ENCODE peak calls at places on chromosomes 4 and X, in four cellular contexts. One of them, this sample, is unnamed.

GRCh38 chrX:10329984-10330383 is 173.2 kb downstream of the CLCN4 start:
- DNase-seq in neuronal stem cell: no peak
- DNase-seq in H9: no peak
- DNase-seq in mesenchymal stem cell: no peak
- DNase-seq in this sample: no peak

GRCh38 chr4:42519803-42520417 is 122.6 kb downstream of the SHISA3 start:
- DNase-seq in neuronal stem cell: peak
- DNase-seq in H9: no peak
- DNase-seq in mesenchymal stem cell: peak
- DNase-seq in this sample: peak

GRCh38 chr4:169153451-169153850 is 117.3 kb downstream of the SH3RF1 start:
- DNase-seq in neuronal stem cell: no peak
- DNase-seq in H9: no peak
- DNase-seq in mesenchymal stem cell: peak
- DNase-seq in this sample: no peak

GRCh38 chr4:131054489-131055019 is 1958.6 kb downstream of the C4orf33 start:
- DNase-seq in neuronal stem cell: no peak
- DNase-seq in H9: peak
- DNase-seq in mesenchymal stem cell: no peak
- DNase-seq in this sample: peak

GRCh38 chr4:15396157-15396800 is 31.6 kb upstream of the C1QTNF7 start:
- DNase-seq in neuronal stem cell: peak
- DNase-seq in H9: peak
- DNase-seq in mesenchymal stem cell: peak
- DNase-seq in this sample: peak

GRCh38 chr4:40199179-40199670 is 2.4 kb downstream of the RHOH start:
- DNase-seq in neuronal stem cell: no peak
- DNase-seq in H9: no peak
- DNase-seq in mesenchymal stem cell: no peak
- DNase-seq in this sample: no peak

GRCh38 chr4:74451214-74451661 is 6.3 kb downstream of the AREG start:
- DNase-seq in neuronal stem cell: no peak
- DNase-seq in H9: no peak
- DNase-seq in mesenchymal stem cell: peak
- DNase-seq in this sample: peak

GRCh38 chrX:44314259-44314734 is 29.2 kb downstream of the EFHC2 start:
- DNase-seq in neuronal stem cell: no peak
- DNase-seq in H9: no peak
- DNase-seq in mesenchymal stem cell: peak
- DNase-seq in this sample: peak

GRCh38 chr4:180827610-180828009 is 1415.6 kb upstream of the TENM3 start:
- DNase-seq in neuronal stem cell: no peak
- DNase-seq in H9: peak
- DNase-seq in mesenchymal stem cell: peak
- DNase-seq in this sample: no peak

GRCh38 chr4:16791460-16791859 is 107.0 kb downstream of the LDB2 start:
- DNase-seq in neuronal stem cell: no peak
- DNase-seq in H9: no peak
- DNase-seq in mesenchymal stem cell: no peak
- DNase-seq in this sample: no peak

GRCh38 chr4:105186701-105187158 is 40.1 kb downstream of the TET2 start:
- DNase-seq in neuronal stem cell: no peak
- DNase-seq in H9: no peak
- DNase-seq in mesenchymal stem cell: peak
- DNase-seq in this sample: no peak

GRCh38 chr4:2256781-2257191 is 5.1 kb downstream of the MXD4 start:
- DNase-seq in neuronal stem cell: no peak
- DNase-seq in H9: no peak
- DNase-seq in mesenchymal stem cell: no peak
- DNase-seq in this sample: no peak

GRCh38 chr4:17810260-17811077 is at the start of the genes DCAF16 and NCAPG:
- DNase-seq in neuronal stem cell: peak
- DNase-seq in H9: peak
- DNase-seq in mesenchymal stem cell: peak
- DNase-seq in this sample: peak
- H2BK12ac ChIP-seq in neuronal stem cell: no peak
- H2BK12ac ChIP-seq in H9: no peak
- H2BK12ac ChIP-seq in mesenchymal stem cell: no peak
- H2BK12ac ChIP-seq in this sample: no peak

DNA sequence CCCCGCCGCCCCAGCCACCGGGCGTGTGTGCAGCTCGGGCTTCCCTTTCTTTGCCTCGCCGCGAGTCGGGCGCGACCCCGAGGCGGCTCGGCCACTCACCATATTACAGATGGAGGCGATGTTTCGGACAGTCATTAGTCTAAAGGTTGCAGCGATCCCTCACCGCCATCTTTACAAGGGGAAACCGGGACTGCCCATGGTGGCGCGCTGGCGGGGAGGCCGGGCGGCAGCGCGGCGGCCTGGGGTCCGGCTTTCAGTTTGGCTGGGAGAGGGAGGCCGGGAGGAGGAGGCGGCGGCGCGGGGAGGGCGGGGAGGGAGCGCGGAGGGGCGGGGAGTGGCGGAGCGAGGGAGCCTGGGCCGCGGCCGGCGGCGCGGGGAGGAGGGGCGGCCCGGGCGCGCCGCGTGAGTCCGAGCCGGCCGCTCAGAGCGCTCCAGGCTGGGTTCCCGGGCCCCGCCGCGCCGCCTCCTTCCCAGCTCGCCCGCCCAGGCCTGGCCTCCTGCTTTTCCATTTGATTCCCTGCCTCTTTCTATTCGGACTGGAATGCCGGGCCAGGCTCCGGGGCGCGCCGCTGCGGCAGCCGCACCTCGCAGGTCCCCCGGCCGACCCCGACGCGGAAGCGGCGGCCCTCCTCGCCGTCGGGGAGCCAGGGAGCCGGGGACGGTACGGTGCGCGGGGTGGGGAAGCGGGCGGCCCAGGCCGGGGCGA is at the start of gene USP46:
- DNase-seq in neuronal stem cell: peak
- DNase-seq in H9: peak
- DNase-seq in mesenchymal stem cell: peak
- DNase-seq in this sample: peak
- H2BK12ac ChIP-seq in neuronal stem cell: no peak
- H2BK12ac ChIP-seq in H9: peak
- H2BK12ac ChIP-seq in mesenchymal stem cell: no peak
- H2BK12ac ChIP-seq in this sample: no peak

GRCh38 chr4:6042293-6043063 is 24.2 kb upstream of the C4orf50 start:
- DNase-seq in neuronal stem cell: no peak
- DNase-seq in H9: no peak
- DNase-seq in mesenchymal stem cell: no peak
- DNase-seq in this sample: no peak
- H2BK12ac ChIP-seq in neuronal stem cell: peak
- H2BK12ac ChIP-seq in H9: no peak
- H2BK12ac ChIP-seq in mesenchymal stem cell: no peak
- H2BK12ac ChIP-seq in this sample: no peak

GRCh38 chr4:25536577-25537325 is 118.9 kb upstream of the SLC34A2 start:
- DNase-seq in neuronal stem cell: no peak
- DNase-seq in H9: no peak
- DNase-seq in mesenchymal stem cell: no peak
- DNase-seq in this sample: no peak
- H2BK12ac ChIP-seq in neuronal stem cell: no peak
- H2BK12ac ChIP-seq in H9: no peak
- H2BK12ac ChIP-seq in mesenchymal stem cell: no peak
- H2BK12ac ChIP-seq in this sample: no peak

DNA sequence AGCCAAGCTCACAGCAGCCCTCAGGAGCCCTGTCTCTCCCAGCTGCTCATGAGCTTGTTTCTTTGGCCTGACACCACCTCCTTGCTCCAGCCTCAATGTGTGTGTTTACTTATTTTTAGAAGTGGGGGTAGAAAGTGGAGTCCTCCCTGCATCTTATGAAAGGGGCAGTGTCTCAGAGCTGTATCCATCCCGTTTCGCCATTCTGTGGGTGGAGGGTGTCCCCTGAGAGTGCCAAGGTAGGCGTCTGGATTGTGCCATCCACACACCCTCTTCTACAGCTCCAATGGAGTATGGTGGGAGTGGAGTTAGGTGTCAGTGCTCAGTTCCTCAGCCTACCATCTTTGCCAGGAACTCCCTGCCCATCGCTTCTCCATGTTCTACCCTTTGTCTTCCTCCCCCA is 8.3 kb downstream of the SPON2 start:
- DNase-seq in neuronal stem cell: no peak
- DNase-seq in H9: no peak
- DNase-seq in mesenchymal stem cell: no peak
- DNase-seq in this sample: no peak
- H2BK12ac ChIP-seq in neuronal stem cell: no peak
- H2BK12ac ChIP-seq in H9: no peak
- H2BK12ac ChIP-seq in mesenchymal stem cell: no peak
- H2BK12ac ChIP-seq in this sample: no peak

GRCh38 chrX:153492153-153492454 is 2.7 kb upstream of the BGN start:
- DNase-seq in neuronal stem cell: no peak
- DNase-seq in H9: no peak
- DNase-seq in mesenchymal stem cell: no peak
- DNase-seq in this sample: no peak

GRCh38 chrX:153492543-153492942 is 2.2 kb upstream of the BGN start:
- DNase-seq in neuronal stem cell: no peak
- DNase-seq in H9: no peak
- DNase-seq in mesenchymal stem cell: no peak
- DNase-seq in this sample: no peak

GRCh38 chrX:153490217-153490616 is 4.6 kb upstream of the BGN start:
- DNase-seq in neuronal stem cell: no peak
- DNase-seq in H9: no peak
- DNase-seq in mesenchymal stem cell: no peak
- DNase-seq in this sample: no peak

GRCh38 chrX:153493085-153493484 is 1.7 kb upstream of the BGN start:
- DNase-seq in neuronal stem cell: no peak
- DNase-seq in H9: no peak
- DNase-seq in mesenchymal stem cell: no peak
- DNase-seq in this sample: peak

DNA sequence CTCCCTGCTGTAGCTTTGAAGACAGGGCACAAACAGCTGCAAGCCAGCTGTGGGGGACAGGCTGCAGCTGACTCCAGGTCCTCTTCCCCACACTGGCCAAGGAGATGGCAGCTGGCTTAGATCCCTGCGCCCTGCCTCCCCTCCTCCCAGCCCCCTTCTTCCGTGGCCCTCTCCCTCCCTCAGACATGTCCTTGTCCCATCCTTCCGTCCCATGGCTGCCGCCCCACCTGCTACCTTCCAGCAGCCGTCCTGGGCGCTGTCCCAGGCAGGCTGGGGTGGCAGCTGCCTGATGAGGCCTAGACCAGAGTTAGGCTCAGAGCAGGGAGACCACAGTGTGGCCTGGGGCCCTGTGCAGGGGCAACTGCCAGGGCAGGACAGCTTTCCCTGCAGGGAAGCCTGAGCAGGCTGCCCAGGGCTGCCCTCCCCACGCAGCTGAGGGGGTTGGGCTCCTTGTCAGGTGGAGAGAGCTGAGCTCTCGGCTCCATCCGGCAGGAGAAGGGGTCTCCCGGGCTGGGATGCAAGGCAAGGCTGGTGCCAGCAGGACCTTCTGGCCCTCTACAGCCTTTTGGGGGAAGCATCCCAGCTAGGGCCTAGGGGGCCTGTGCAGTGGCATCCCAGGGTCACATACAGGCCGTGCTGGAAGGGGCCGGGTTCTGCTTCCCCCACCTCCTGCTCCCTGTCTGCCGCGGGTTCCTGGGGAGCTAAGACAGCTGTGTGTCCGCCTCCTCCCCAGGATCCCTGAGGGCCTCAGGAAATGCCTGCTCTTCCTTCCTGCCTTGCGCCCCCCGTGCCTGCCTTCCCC is 3.2 kb upstream of the BGN start:
- DNase-seq in neuronal stem cell: no peak
- DNase-seq in H9: no peak
- DNase-seq in mesenchymal stem cell: peak
- DNase-seq in this sample: no peak
- H2BK12ac ChIP-seq in neuronal stem cell: no peak
- H2BK12ac ChIP-seq in H9: no peak
- H2BK12ac ChIP-seq in mesenchymal stem cell: peak
- H2BK12ac ChIP-seq in this sample: peak

GRCh38 chrX:54529166-54529558 is 857 bp upstream of the GNL3L start:
- DNase-seq in neuronal stem cell: no peak
- DNase-seq in H9: no peak
- DNase-seq in mesenchymal stem cell: no peak
- DNase-seq in this sample: no peak
- H2BK12ac ChIP-seq in neuronal stem cell: no peak
- H2BK12ac ChIP-seq in H9: no peak
- H2BK12ac ChIP-seq in mesenchymal stem cell: no peak
- H2BK12ac ChIP-seq in this sample: no peak

DNA sequence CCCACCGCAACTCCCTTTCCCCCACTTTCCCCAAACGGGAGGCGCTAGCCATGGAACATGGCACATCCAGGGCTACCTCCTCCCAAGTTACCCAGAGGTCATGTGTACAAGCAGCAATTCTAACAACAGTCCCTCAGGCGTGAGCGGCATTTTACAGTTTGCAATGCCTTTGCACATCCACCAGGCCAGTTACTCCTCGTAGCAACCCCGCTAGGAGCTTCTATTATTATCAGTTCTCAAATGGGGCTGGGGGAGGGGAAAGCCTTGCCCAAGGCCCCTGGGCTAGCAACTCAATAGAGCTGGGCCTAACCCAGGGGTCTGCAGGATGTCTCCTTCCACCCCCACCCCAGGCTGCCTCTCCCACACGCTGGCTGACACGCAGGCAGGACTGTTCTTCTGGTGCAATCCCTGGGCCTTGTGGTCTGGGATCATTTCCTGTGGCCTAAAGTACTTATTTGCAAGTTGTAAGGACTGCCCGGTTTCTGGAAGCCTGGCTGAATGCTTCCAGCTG is 27.8 kb downstream of the PJA1 start:
- DNase-seq in neuronal stem cell: no peak
- DNase-seq in H9: peak
- DNase-seq in mesenchymal stem cell: peak
- DNase-seq in this sample: peak
- H2BK12ac ChIP-seq in neuronal stem cell: no peak
- H2BK12ac ChIP-seq in H9: peak
- H2BK12ac ChIP-seq in mesenchymal stem cell: peak
- H2BK12ac ChIP-seq in this sample: peak

DNA sequence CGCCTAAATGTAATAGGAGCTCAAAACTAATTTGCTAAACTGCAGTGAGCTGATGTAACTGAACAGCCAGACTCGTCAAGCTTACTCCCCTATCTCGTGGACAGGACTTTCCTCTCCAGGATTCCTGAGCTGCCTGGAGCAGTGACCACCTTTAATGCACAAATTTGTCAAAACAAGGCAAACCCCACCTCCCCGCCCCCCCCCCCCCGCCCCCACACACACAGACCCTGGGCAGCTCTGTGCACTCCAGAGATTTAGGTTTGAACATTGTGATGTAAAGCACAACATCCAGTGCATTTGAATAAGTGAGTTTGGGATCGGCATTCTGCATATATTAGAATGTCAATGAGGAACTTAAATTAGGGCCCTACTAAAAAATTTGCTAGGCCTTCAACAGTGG is 77.7 kb upstream of the DHX15 start:
- DNase-seq in neuronal stem cell: no peak
- DNase-seq in H9: peak
- DNase-seq in mesenchymal stem cell: no peak
- DNase-seq in this sample: no peak
- H2BK12ac ChIP-seq in neuronal stem cell: no peak
- H2BK12ac ChIP-seq in H9: no peak
- H2BK12ac ChIP-seq in mesenchymal stem cell: no peak
- H2BK12ac ChIP-seq in this sample: no peak

This sample was measured in trophoblast cell.